ENCODE peak calls at places on chromosomes 3 and 15, in four cellular contexts. One of them, this sample, is unnamed.

GRCh38 chr3:94862703-94863102 is 799.8 kb downstream of the NSUN3 start:
- DNase-seq in amygdala: no peak
- DNase-seq in iPS-NIHi11: peak; percentile 48
- DNase-seq in stimulated activated naive CD8-positive, alpha-beta T cell treated with anti-CD3 and anti-CD28 coated beads, Interleukin-15, Interleukin-2, amounts not matched to agents 100 U/mL and 50 U/mL, for 24 hours: no peak
- DNase-seq in this sample: no peak

GRCh38 chr15:100722551-100723322 is 120.3 kb downstream of the ASB7 start:
- DNase-seq in amygdala: no peak
- DNase-seq in iPS-NIHi11: no peak
- DNase-seq in stimulated activated naive CD8-positive, alpha-beta T cell treated with anti-CD3 and anti-CD28 coated beads, Interleukin-15, Interleukin-2, amounts not matched to agents 100 U/mL and 50 U/mL, for 24 hours: no peak
- DNase-seq in this sample: no peak

GRCh38 chr3:13654330-13655073 is 105.6 kb downstream of the FBLN2 start:
- DNase-seq in iPS-NIHi11: peak; percentile 68
- DNase-seq in amygdala: no peak
- DNase-seq in stimulated activated naive CD8-positive, alpha-beta T cell treated with anti-CD3 and anti-CD28 coated beads, Interleukin-15, Interleukin-2, amounts not matched to agents 100 U/mL and 50 U/mL, for 24 hours: peak; percentile 45
- DNase-seq in this sample: no peak

GRCh38 chr15:44727462-44728231 is 8.7 kb upstream of the TRIM69 start:
- DNase-seq in amygdala: no peak
- DNase-seq in iPS-NIHi11: no peak
- DNase-seq in stimulated activated naive CD8-positive, alpha-beta T cell treated with anti-CD3 and anti-CD28 coated beads, Interleukin-15, Interleukin-2, amounts not matched to agents 100 U/mL and 50 U/mL, for 24 hours: no peak
- DNase-seq in this sample: no peak

GRCh38 chr3:144036498-144036897 is 64.9 kb downstream of the DIPK2A start:
- DNase-seq in iPS-NIHi11: no peak
- DNase-seq in amygdala: no peak
- DNase-seq in stimulated activated naive CD8-positive, alpha-beta T cell treated with anti-CD3 and anti-CD28 coated beads, Interleukin-15, Interleukin-2, amounts not matched to agents 100 U/mL and 50 U/mL, for 24 hours: no peak
- DNase-seq in this sample: no peak

GRCh38 chr3:49020335-49021212 is 1.3 kb upstream of the NDUFAF3 start:
- DNase-seq in stimulated activated naive CD8-positive, alpha-beta T cell treated with anti-CD3 and anti-CD28 coated beads, Interleukin-15, Interleukin-2, amounts not matched to agents 100 U/mL and 50 U/mL, for 24 hours: peak; percentile 59
- DNase-seq in iPS-NIHi11: peak; percentile 34
- DNase-seq in amygdala: no peak
- DNase-seq in this sample: no peak

GRCh38 chr15:68378595-68378994 is 53.4 kb downstream of the ITGA11 start:
- DNase-seq in stimulated activated naive CD8-positive, alpha-beta T cell treated with anti-CD3 and anti-CD28 coated beads, Interleukin-15, Interleukin-2, amounts not matched to agents 100 U/mL and 50 U/mL, for 24 hours: no peak
- DNase-seq in iPS-NIHi11: no peak
- DNase-seq in amygdala: no peak
- DNase-seq in this sample: no peak

GRCh38 chr3:1971780-1972179 is 126.9 kb upstream of the CNTN4 start:
- DNase-seq in stimulated activated naive CD8-positive, alpha-beta T cell treated with anti-CD3 and anti-CD28 coated beads, Interleukin-15, Interleukin-2, amounts not matched to agents 100 U/mL and 50 U/mL, for 24 hours: no peak
- DNase-seq in iPS-NIHi11: no peak
- DNase-seq in amygdala: no peak
- DNase-seq in this sample: no peak

GRCh38 chr3:58569287-58570001 is 7.7 kb downstream of the FAM107A start:
- DNase-seq in iPS-NIHi11: no peak
- DNase-seq in amygdala: no peak
- DNase-seq in stimulated activated naive CD8-positive, alpha-beta T cell treated with anti-CD3 and anti-CD28 coated beads, Interleukin-15, Interleukin-2, amounts not matched to agents 100 U/mL and 50 U/mL, for 24 hours: no peak
- DNase-seq in this sample: no peak

This sample was measured in iPS DF 19.7.